ENCODE peak calls at places on chromosomes 2 and 18, in ten cellular contexts. E is GM19239; Q is SHP77 treated with DMSO at 0.1 percent for 48 hours; I is central memory CD8-positive, alpha-beta T cell; O is A549; B is NCI-H1105; K is activated CD8-positive, alpha-beta T cell treated with anti-CD3 and anti-CD28 coated beads for 36 hours; C is activated CD8-positive, alpha-beta memory T cell treated with anti-CD3 and anti-CD28 coated beads for 48 hours; D is endothelial cell; N is NCI-H2081 treated with DMSO at 0.1 percent for 48 hours. F is an unnamed sample.
A peak's percentile ranks its signal among the peaks of the same experiment; 100 is the strongest.

GRCh38 chr2:214542251-214542650 is 131.4 kb downstream of the VWC2L start:
- DNase-seq in K (no peak), D (no peak), N (no peak), I (no peak), O (no peak), B (no peak), Q (no peak), C (no peak), E (no peak), F (no peak)

GRCh38 chr2:12164689-12165088 is 418.3 kb downstream of the LPIN1 start:
- DNase-seq in E (no peak), O (no peak), B (no peak), N (no peak), K (peak; percentile 57), Q (no peak), D (no peak), C (no peak), I (no peak), F (no peak)

GRCh38 chr2:54859997-54860701 is 136.7 kb downstream of the EML6 start:
- DNase-seq in O (peak; percentile 55), C (no peak), N (no peak), I (no peak), Q (no peak), D (no peak), K (no peak), B (no peak), E (no peak), F (no peak)

GRCh38 chr18:53534695-53535094 is 689.8 kb downstream of the MBD2 start:
- DNase-seq in B (no peak), Q (no peak), E (no peak), K (no peak), D (no peak), N (no peak), C (no peak), I (no peak), O (no peak), F (no peak)

GRCh38 chr18:62925031-62925688 is 209.8 kb downstream of the PHLPP1 start:
- DNase-seq in I (no peak), E (no peak), C (no peak), B (no peak), O (no peak), N (no peak), D (no peak), K (no peak), Q (no peak), F (no peak)

GRCh38 chr2:54161660-54162059 is 46.2 kb downstream of the ACYP2 start:
- DNase-seq in I (no peak), D (no peak), K (no peak), N (no peak), Q (no peak), B (no peak), O (no peak), E (no peak), C (no peak), F (no peak)

GRCh38 chr2:44351088-44351487 is 10.2 kb downstream of the PREPL start:
- DNase-seq in I (no peak), C (no peak), E (no peak), N (no peak), B (no peak), K (no peak), Q (no peak), O (no peak), D (no peak), F (no peak)

GRCh38 chr2:188788621-188789020 is 185.6 kb upstream of the COL3A1 start:
- DNase-seq in I (no peak), N (no peak), B (no peak), C (no peak), E (no peak), K (no peak), O (peak; percentile 55), D (no peak), Q (no peak), F (no peak)

GRCh38 chr2:162063281-162063680 is 10.7 kb downstream of the DPP4 start:
- DNase-seq in N (no peak), E (no peak), I (no peak), D (no peak), O (no peak), B (no peak), Q (no peak), C (no peak), K (no peak), F (no peak)

GRCh38 chr18:34364699-34365098 is 140.0 kb upstream of the NOL4 start:
- DNase-seq in E (no peak), B (no peak), D (no peak), K (no peak), C (no peak), O (no peak), I (no peak), N (no peak), Q (no peak), F (no peak)